ENCODE peak calls at places on chromosomes 1 and 21, in ten cellular contexts. P is lower leg skin; S is sciatic nerve; V is OCI-LY7; H is activated CD4-positive, alpha-beta T cell treated with anti-CD3 and anti-CD28 coated beads for 24 hours; U is K562; J is neuronal stem cell; D is GM04504; Z is HTR-8/SVneo; M is C1 segment of cervical spinal cord. E is an unnamed sample.

GRCh38 chr21:36790616-36791015 is 91.7 kb downstream of the SIM2 start:
- DNase-seq in P (no peak), S (peak), V (no peak), H (no peak), U (no peak), J (no peak), D (no peak), Z (no peak), M (no peak), E (no peak)

GRCh38 chr1:51048670-51049069 is 53.4 kb upstream of the C1orf185 start:
- DNase-seq in P (no peak), S (no peak), V (no peak), H (no peak), U (no peak), J (no peak), D (no peak), Z (no peak), M (no peak), E (no peak)

GRCh38 chr1:111593403-111594127 is 26.0 kb upstream of the RAP1A start:
- DNase-seq in P (no peak), S (no peak), V (no peak), H (no peak), U (no peak), J (no peak), D (no peak), Z (no peak), M (no peak), E (peak)

GRCh38 chr1:53754484-53755312 is 15.7 kb upstream of the GLIS1 start:
- DNase-seq in P (no peak), S (peak), V (peak), H (no peak), U (peak), J (peak), D (no peak), Z (peak), M (no peak), E (no peak)

GRCh38 chr1:91742848-91743292 is 143.1 kb downstream of the TGFBR3 start:
- DNase-seq in P (no peak), S (no peak), V (no peak), H (no peak), U (no peak), J (no peak), D (no peak), Z (no peak), M (no peak), E (no peak)

GRCh38 chr1:186155594-186155993 is 219.5 kb downstream of the TPR start:
- DNase-seq in P (no peak), S (no peak), V (peak), H (no peak), U (peak), J (no peak), D (peak), Z (peak), M (no peak), E (peak)

GRCh38 chr21:46194374-46195334 is 10.4 kb upstream of the SPATC1L start:
- DNase-seq in P (peak), S (peak), V (no peak), H (no peak), U (no peak), J (no peak), D (no peak), Z (no peak), M (no peak), E (no peak)

GRCh38 chr1:200429221-200429751 is 19.4 kb upstream of the ZNF281 start:
- DNase-seq in P (no peak), S (no peak), V (no peak), H (no peak), U (peak), J (no peak), D (no peak), Z (no peak), M (no peak), E (no peak)

GRCh38 chr1:85325920-85326319 is 49.5 kb upstream of the BCL10 start:
- DNase-seq in P (no peak), S (no peak), V (no peak), H (no peak), U (no peak), J (no peak), D (no peak), Z (no peak), M (no peak), E (no peak)

GRCh38 chr1:198605880-198606458 is 32.9 kb upstream of the PTPRC start:
- DNase-seq in P (no peak), S (no peak), V (no peak), H (no peak), U (no peak), J (peak), D (peak), Z (peak), M (no peak), E (peak)

GRCh38 chr1:97524211-97524610 is 396.6 kb downstream of the DPYD start:
- DNase-seq in P (no peak), S (no peak), V (no peak), H (no peak), U (no peak), J (no peak), D (no peak), Z (no peak), M (no peak), E (no peak)

GRCh38 chr1:7513081-7513480 is 258.0 kb upstream of the VAMP3 start:
- DNase-seq in P (no peak), S (no peak), V (no peak), H (no peak), U (no peak), J (no peak), D (no peak), Z (no peak), M (no peak), E (no peak)

GRCh38 chr1:43934279-43934985 is 831 bp downstream of the ARTN start:
- DNase-seq in P (no peak), S (peak), V (peak), H (peak), U (peak), J (peak), D (no peak), Z (peak), M (no peak), E (peak)

GRCh38 chr21:45226540-45227326 is 61.0 kb downstream of the POFUT2 start:
- DNase-seq in P (no peak), S (no peak), V (no peak), H (no peak), U (no peak), J (no peak), D (no peak), Z (no peak), M (no peak), E (no peak)

GRCh38 chr1:67608661-67609571 is 76.1 kb upstream of the GADD45A start:
- DNase-seq in P (peak), S (no peak), V (no peak), H (no peak), U (no peak), J (no peak), D (no peak), Z (no peak), M (no peak), E (no peak)

GRCh38 chr1:2019162-2019542 is at the start of gene GABRD:
- DNase-seq in P (no peak), S (no peak), V (no peak), H (peak), U (no peak), J (no peak), D (no peak), Z (peak), M (no peak), E (peak)

GRCh38 chr1:226602186-226603029 is 53.8 kb downstream of the STUM start:
- DNase-seq in P (peak), S (peak), V (no peak), H (no peak), U (no peak), J (no peak), D (peak), Z (no peak), M (no peak), E (peak)

GRCh38 chr1:3454811-3455618 is 550 bp downstream of the ARHGEF16 start:
- DNase-seq in P (no peak), S (no peak), V (no peak), H (no peak), U (peak), J (peak), D (no peak), Z (peak), M (no peak), E (peak)

GRCh38 chr1:40224040-40224439 is 23.7 kb upstream of the TMCO2 start:
- DNase-seq in P (no peak), S (no peak), V (peak), H (no peak), U (no peak), J (no peak), D (no peak), Z (no peak), M (no peak), E (no peak)

GRCh38 chr21:31803039-31804007 is 69.5 kb upstream of the HUNK start:
- DNase-seq in P (no peak), S (no peak), V (no peak), H (no peak), U (no peak), J (no peak), D (no peak), Z (no peak), M (no peak), E (no peak)

GRCh38 chr1:206460846-206461426 is 9.3 kb upstream of the IKBKE start:
- DNase-seq in P (no peak), S (no peak), V (no peak), H (no peak), U (no peak), J (no peak), D (no peak), Z (no peak), M (no peak), E (no peak)

GRCh38 chr1:18643154-18644012 is 12.7 kb downstream of the PAX7 start:
- DNase-seq in P (no peak), S (no peak), V (no peak), H (no peak), U (peak), J (no peak), D (no peak), Z (no peak), M (no peak), E (no peak)

GRCh38 chr1:26161408-26162219 is 2.7 kb downstream of the FAM110D start:
- DNase-seq in P (no peak), S (no peak), V (no peak), H (peak), U (peak), J (no peak), D (no peak), Z (no peak), M (peak), E (peak)

GRCh38 chr1:232166942-232167341 is 463.0 kb downstream of the SIPA1L2 start:
- DNase-seq in P (no peak), S (no peak), V (no peak), H (no peak), U (no peak), J (no peak), D (no peak), Z (no peak), M (no peak), E (no peak)

GRCh38 chr21:15616864-15617574 is 112.8 kb upstream of the USP25 start:
- DNase-seq in P (no peak), S (no peak), V (no peak), H (no peak), U (no peak), J (no peak), D (no peak), Z (no peak), M (no peak), E (no peak)

GRCh38 chr1:116389013-116389412 is 16.0 kb downstream of the ATP1A1 start:
- DNase-seq in P (no peak), S (no peak), V (no peak), H (no peak), U (no peak), J (no peak), D (no peak), Z (no peak), M (no peak), E (no peak)

GRCh38 chr21:26570203-26570602 is 2.9 kb downstream of the CYYR1 start:
- DNase-seq in P (no peak), S (no peak), V (no peak), H (no peak), U (no peak), J (no peak), D (no peak), Z (no peak), M (no peak), E (no peak)

GRCh38 chr1:151606384-151606783 is 5.5 kb upstream of the SNX27 start:
- DNase-seq in P (no peak), S (no peak), V (no peak), H (no peak), U (no peak), J (no peak), D (no peak), Z (no peak), M (no peak), E (peak)

GRCh38 chr1:243233908-243234307 is 21.2 kb downstream of the CEP170 start:
- DNase-seq in P (no peak), S (no peak), V (no peak), H (no peak), U (no peak), J (no peak), D (peak), Z (no peak), M (no peak), E (no peak)

GRCh38 chr21:45088116-45088515 is 13.7 kb downstream of the ADARB1 start:
- DNase-seq in P (no peak), S (no peak), V (no peak), H (no peak), U (no peak), J (no peak), D (no peak), Z (no peak), M (no peak), E (no peak)

GRCh38 chr1:2229032-2229920 is 1.2 kb downstream of the SKI start:
- DNase-seq in P (peak), S (no peak), V (peak), H (no peak), U (peak), J (no peak), D (no peak), Z (no peak), M (peak), E (peak)

GRCh38 chr1:162822391-162823200 is 32.1 kb downstream of the HSD17B7 start:
- DNase-seq in P (no peak), S (peak), V (no peak), H (no peak), U (no peak), J (peak), D (no peak), Z (no peak), M (peak), E (no peak)

GRCh38 chr1:45979778-45980176 is 152.7 kb downstream of the PIK3R3 start:
- DNase-seq in P (no peak), S (no peak), V (no peak), H (no peak), U (no peak), J (no peak), D (no peak), Z (no peak), M (no peak), E (no peak)